ENCODE peak calls at places on chromosomes 1 and 21, in five cellular contexts. C, J, N, H and R are unnamed samples.

GRCh38 chr1:151006331-151007052 is at the start of gene MINDY1:
- DNase-seq in C (peak; percentile 91), J (peak; percentile 80), N (peak; percentile 84), H (peak; percentile 89), R (peak; percentile 80)

GRCh38 chr1:45793942-45794604 is 9.3 kb upstream of the MAST2 start:
- DNase-seq in C (no peak), J (no peak), N (no peak), H (no peak), R (no peak)

GRCh38 chr1:100921110-100921706 is 25.3 kb downstream of the SLC30A7 start:
- DNase-seq in C (peak; percentile 70), J (no peak), N (no peak), H (no peak), R (peak; percentile 55)

GRCh38 chr1:2125375-2126211 is 69.0 kb downstream of the FAAP20 start:
- DNase-seq in C (no peak), J (no peak), N (no peak), H (no peak), R (no peak)

GRCh38 chr1:43256675-43257570 is 12.9 kb upstream of the TMEM125 start:
- DNase-seq in C (no peak), J (no peak), N (no peak), H (peak; percentile 86), R (peak; percentile 19)

GRCh38 chr1:32071758-32072621 is 749 bp upstream of the TMEM39B start:
- DNase-seq in C (peak; percentile 70), J (no peak), N (no peak), H (no peak), R (peak; percentile 69)

GRCh38 chr1:112723511-112723839 is 8.3 kb upstream of the PPM1J start:
- DNase-seq in C (no peak), J (no peak), N (no peak), H (no peak), R (no peak)

GRCh38 chr1:7315316-7315715 is 455.8 kb upstream of the VAMP3 start:
- DNase-seq in C (no peak), J (no peak), N (peak; percentile 5), H (no peak), R (no peak)

GRCh38 chr1:193747579-193747978 is 561.2 kb upstream of the B3GALT2 start:
- DNase-seq in C (peak; percentile 64), J (no peak), N (no peak), H (no peak), R (no peak)

GRCh38 chr1:154352581-154353459 is 27.5 kb downstream of the ATP8B2 start:
- DNase-seq in C (peak; percentile 76), J (peak; percentile 67), N (peak; percentile 71), H (peak; percentile 83), R (peak; percentile 32)

GRCh38 chr1:189619682-189620332 is 857.9 kb downstream of the BRINP3 start:
- DNase-seq in C (peak; percentile 76), J (no peak), N (no peak), H (no peak), R (no peak)

GRCh38 chr1:12078938-12079861 is 16.1 kb downstream of the TNFRSF8 start:
- DNase-seq in C (peak; percentile 83), J (peak; percentile 34), N (peak; percentile 85), H (peak; percentile 25), R (peak; percentile 35)

GRCh38 chr1:38929476-38929875 is 12.2 kb downstream of the RHBDL2 start:
- DNase-seq in C (no peak), J (peak; percentile 90), N (peak; percentile 44), H (no peak), R (no peak)

GRCh38 chr21:27590271-27590670 is 623.4 kb upstream of the ADAMTS5 start:
- DNase-seq in C (peak; percentile 88), J (no peak), N (no peak), H (no peak), R (peak; percentile 36)

GRCh38 chr1:233337505-233337904 is 10.0 kb downstream of the MAP3K21 start:
- DNase-seq in C (no peak), J (no peak), N (no peak), H (peak; percentile 40), R (no peak)

GRCh38 chr1:6044481-6045109 is 1.1 kb upstream of the KCNAB2 start:
- DNase-seq in C (no peak), J (no peak), N (no peak), H (no peak), R (no peak)

GRCh38 chr1:220884109-220884980 is 5.1 kb downstream of the HLX start:
- DNase-seq in C (no peak), J (no peak), N (peak; percentile 77), H (no peak), R (no peak)

GRCh38 chr1:175198332-175198731 is 5.8 kb upstream of the KIAA0040 start:
- DNase-seq in C (peak; percentile 16), J (no peak), N (no peak), H (no peak), R (no peak)

GRCh38 chr1:30901798-30902652 is 6.5 kb downstream of the SDC3 start:
- DNase-seq in C (peak; percentile 76), J (no peak), N (no peak), H (no peak), R (no peak)

GRCh38 chr1:66364578-66365391 is 169.2 kb upstream of the SGIP1 start:
- DNase-seq in C (no peak), J (no peak), N (no peak), H (no peak), R (no peak)

GRCh38 chr1:164092603-164093353 is 466.2 kb upstream of the PBX1 start:
- DNase-seq in C (peak; percentile 27), J (no peak), N (no peak), H (peak; percentile 26), R (no peak)

GRCh38 chr1:64240209-64240608 is 36.8 kb downstream of the UBE2U start:
- DNase-seq in C (peak; percentile 67), J (no peak), N (no peak), H (no peak), R (no peak)

GRCh38 chr1:54256756-54257155 is 56.8 kb downstream of the MRPL37 start:
- DNase-seq in C (no peak), J (no peak), N (no peak), H (no peak), R (no peak)

GRCh38 chr1:244559561-244559960 is 93.4 kb upstream of the DESI2 start:
- DNase-seq in C (no peak), J (no peak), N (no peak), H (no peak), R (no peak)

GRCh38 chr1:226738995-226739695 is at the start of gene ITPKB:
- DNase-seq in C (peak; percentile 91), J (peak; percentile 67), N (no peak), H (peak; percentile 70), R (peak; percentile 66)

GRCh38 chr1:9494936-9495758 is 44.1 kb upstream of the SLC25A33 start:
- DNase-seq in C (peak; percentile 59), J (peak; percentile 66), N (peak; percentile 79), H (peak; percentile 44), R (peak; percentile 58)

GRCh38 chr1:155969377-155969791 is 9.0 kb downstream of the ARHGEF2 start:
- DNase-seq in C (no peak), J (peak; percentile 71), N (no peak), H (no peak), R (no peak)
- H3K27ac ChIP-seq in C (peak overlapping the region; percentile 84), J (peak overlapping the region; percentile 98), N (no peak overlapping the region), H (no peak overlapping the region), R (no peak overlapping the region)

DNA sequence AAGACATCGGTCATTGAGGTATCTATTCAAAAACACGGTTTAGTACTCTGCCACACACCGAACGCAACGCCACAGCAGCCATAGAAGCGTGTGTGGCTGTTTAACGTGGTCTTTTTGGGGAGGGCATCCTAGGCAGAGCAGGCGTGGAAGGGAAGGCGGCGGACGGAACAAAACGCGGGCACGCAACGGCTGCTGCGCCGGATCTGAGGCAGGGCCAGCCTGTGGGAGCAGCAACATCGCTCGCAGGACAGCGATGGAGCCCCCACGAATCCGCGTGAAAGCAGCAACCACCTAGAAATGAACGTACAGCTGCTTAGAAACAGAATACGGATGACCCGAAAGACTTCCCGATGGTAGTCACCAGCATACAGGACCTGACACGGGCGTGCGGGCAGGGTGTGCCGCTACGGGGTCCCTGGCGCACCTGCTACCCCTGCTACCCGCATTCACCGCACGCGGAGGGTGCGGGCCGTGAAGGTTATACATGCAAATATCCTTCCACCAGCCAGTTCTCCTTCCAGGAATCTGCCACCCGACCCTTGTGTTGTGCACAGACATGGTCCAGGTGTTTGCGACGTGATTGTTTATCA is 114.4 kb upstream of the COL6A1 start:
- DNase-seq in C (no peak), J (no peak), N (no peak), H (no peak), R (peak; percentile 35)
- H3K27me3 ChIP-seq in C (no peaks in the 10 kb centered on the region), J (no peaks in the 10 kb centered on the region), N (no peaks in the 10 kb centered on the region), H (no peaks in the 10 kb centered on the region), R (no peaks in the 10 kb centered on the region)

DNA sequence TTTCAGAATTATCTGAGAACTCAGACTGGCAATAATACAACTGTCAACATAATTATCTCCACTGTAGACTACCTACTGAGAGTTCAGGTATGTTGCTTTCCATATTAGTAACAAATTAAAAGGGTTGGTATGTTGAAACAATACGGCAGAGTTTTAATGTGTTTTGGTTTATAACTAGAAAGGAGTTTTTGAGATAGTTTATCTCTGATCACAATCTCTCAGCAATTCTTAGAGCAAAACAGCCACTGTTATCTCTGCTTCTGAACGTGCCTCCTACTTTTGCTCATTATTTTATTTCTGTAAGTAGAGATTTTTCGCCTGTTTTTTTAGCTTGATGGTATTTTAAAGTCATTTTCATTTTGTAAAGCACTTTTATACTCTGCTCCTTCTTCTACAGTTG is 118.7 kb downstream of the ZP4 start:
- DNase-seq in C (no peak), J (no peak), N (no peak), H (no peak), R (no peak)
- H3K27ac ChIP-seq in C (no peak overlapping the region), J (no peak overlapping the region), N (no peak overlapping the region), H (no peak overlapping the region), R (no peak overlapping the region)

DNA sequence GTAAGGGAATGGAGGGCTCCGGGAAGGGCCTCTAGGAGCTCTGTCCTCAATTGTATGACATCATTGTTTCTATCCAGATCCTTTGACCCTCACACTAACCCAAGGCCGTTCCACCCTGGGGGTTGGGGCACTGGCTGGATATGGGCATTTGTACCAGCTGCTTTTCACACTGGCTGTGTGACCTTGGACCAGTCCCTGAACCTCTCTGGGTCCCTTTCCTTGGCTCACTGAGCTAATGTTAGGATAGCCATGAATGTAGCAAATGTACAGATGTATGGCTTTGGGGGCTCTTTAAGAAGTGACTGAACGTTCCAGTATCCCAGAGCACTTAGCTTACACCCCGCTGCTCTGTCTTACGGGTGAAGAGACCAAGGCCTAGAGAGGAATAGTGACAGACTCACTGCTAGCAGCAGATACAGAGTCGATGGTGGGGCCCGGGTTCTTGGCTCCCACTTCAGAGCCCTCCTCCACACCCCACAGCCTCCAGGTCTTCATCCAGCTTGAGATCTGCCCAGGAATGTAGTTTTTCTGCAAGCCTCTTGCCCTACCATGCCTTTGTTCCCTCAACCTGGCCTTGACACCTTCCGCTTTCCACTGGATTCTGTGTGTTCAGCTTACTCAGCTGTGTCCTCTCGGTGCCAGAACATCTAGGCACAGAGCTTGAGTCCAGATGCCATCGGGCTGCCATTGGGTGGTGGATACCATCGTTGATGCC is 14.6 kb upstream of the UBL4B start:
- DNase-seq in C (no peak), J (no peak), N (no peak), H (no peak), R (no peak)
- H3K27me3 ChIP-seq in C (no peaks in the 10 kb centered on the region), J (peaks cover 2% of the 10 kb centered on the region), N (no peaks in the 10 kb centered on the region), H (no peaks in the 10 kb centered on the region), R (peaks cover 4% of the 10 kb centered on the region)

GRCh38 chr1:28173980-28174297 is 2.6 kb downstream of the PTAFR start:
- DNase-seq in C (no peak), J (no peak), N (no peak), H (no peak), R (no peak)
- H3K27ac ChIP-seq in C (no peak overlapping the region), J (peak overlapping the region; percentile 82), N (no peak overlapping the region), H (peak overlapping the region; percentile 75), R (peak overlapping the region; percentile 94)

GRCh38 chr1:93483200-93483599 is 35.3 kb downstream of the FNBP1L start:
- DNase-seq in C (peak; percentile 24), J (no peak), N (no peak), H (no peak), R (no peak)

GRCh38 chr1:93488222-93488621 is 40.3 kb downstream of the FNBP1L start:
- DNase-seq in C (no peak), J (no peak), N (no peak), H (no peak), R (no peak)

GRCh38 chr1:93483606-93484005 is 35.7 kb downstream of the FNBP1L start:
- DNase-seq in C (no peak), J (no peak), N (no peak), H (no peak), R (no peak)
- H3K27me3 ChIP-seq in C (peaks cover 38% of the 10 kb centered on the region), J (no peaks in the 10 kb centered on the region), N (no peaks in the 10 kb centered on the region), H (no peaks in the 10 kb centered on the region), R (no peaks in the 10 kb centered on the region)